ENCODE peak calls at places on chromosomes 6 and 20, in five cellular contexts. H, T, Q, R and C are unnamed samples.

GRCh38 chr6:95780037-95780436 is 202.7 kb downstream of the MANEA start:
- DNase-seq in H (no peak), R (no peak), Q (no peak), T (no peak), C (no peak)

GRCh38 chr6:139161169-139161568 is 26.3 kb downstream of the HECA start:
- DNase-seq in T (no peak), R (peak), H (no peak), Q (no peak), C (peak)

GRCh38 chr6:91669904-91670295 is 1083.0 kb upstream of the MAP3K7 start:
- DNase-seq in T (no peak), R (no peak), H (no peak), Q (no peak), C (no peak)

GRCh38 chr6:141677598-141678211 is 455.0 kb upstream of the GJE1 start:
- DNase-seq in H (peak), Q (no peak), T (no peak), R (peak), C (peak)

GRCh38 chr6:145025488-145025887 is 709.8 kb downstream of the EPM2A start:
- DNase-seq in H (no peak), R (no peak), Q (no peak), T (no peak), C (no peak)

GRCh38 chr6:100724222-100724621 is 156.9 kb downstream of the ASCC3 start:
- DNase-seq in T (no peak), H (no peak), Q (no peak), R (no peak), C (no peak)

GRCh38 chr6:131816869-131817268 is 9.0 kb downstream of the ENPP1 start:
- DNase-seq in R (no peak), Q (no peak), H (no peak), T (no peak), C (no peak)

GRCh38 chr20:49519212-49519712 is 36.8 kb upstream of the KCNB1 start:
- DNase-seq in T (no peak), Q (no peak), R (no peak), H (no peak), C (no peak)

GRCh38 chr6:137357948-137358266 is 136.3 kb downstream of the OLIG3 start:
- DNase-seq in T (no peak), R (no peak), Q (no peak), H (no peak), C (no peak)

GRCh38 chr20:1050440-1050839 is 48.3 kb upstream of the RSPO4 start:
- DNase-seq in R (no peak), H (no peak), T (no peak), Q (no peak), C (no peak)

GRCh38 chr20:45823949-45824835 is 2.9 kb downstream of the TNNC2 start:
- DNase-seq in Q (peak), T (no peak), R (peak), H (no peak), C (peak)

GRCh38 chr6:142926494-142927273 is 18.3 kb downstream of the HIVEP2 start:
- DNase-seq in H (no peak), Q (peak), T (no peak), R (peak), C (peak)

GRCh38 chr6:126886106-126886505 is 232.4 kb upstream of the RSPO3 start:
- DNase-seq in Q (no peak), T (no peak), H (no peak), R (peak), C (peak)

GRCh38 chr6:144659202-144659731 is 374.1 kb downstream of the UTRN start:
- DNase-seq in H (no peak), Q (no peak), T (no peak), R (peak), C (peak)

GRCh38 chr6:14000901-14001300 is 76.1 kb downstream of the RNF182 start:
- DNase-seq in R (peak), T (no peak), H (no peak), Q (no peak), C (no peak)

GRCh38 chr20:47227576-47227975 is 128.9 kb downstream of the ZMYND8 start:
- DNase-seq in T (no peak), R (no peak), Q (no peak), H (no peak), C (no peak)

GRCh38 chr6:27668442-27669275 is 195.8 kb upstream of the ZNF184 start:
- DNase-seq in Q (no peak), T (peak), H (peak), R (peak), C (peak)

GRCh38 chr6:99334526-99335127 is 14.8 kb downstream of the FAXC start:
- DNase-seq in R (peak), Q (no peak), H (no peak), T (no peak), C (peak)

GRCh38 chr20:58407966-58408557 is 19.0 kb downstream of the VAPB start:
- DNase-seq in H (no peak), Q (peak), T (no peak), R (peak), C (peak)

GRCh38 chr6:55941713-55942112 is 66.3 kb upstream of the BMP5 start:
- DNase-seq in Q (no peak), R (no peak), H (no peak), T (no peak), C (no peak)

GRCh38 chr6:113172531-113172966 is 684.6 kb upstream of the MARCKS start:
- DNase-seq in Q (peak), T (no peak), R (no peak), H (no peak), C (peak)

GRCh38 chr6:134826889-134827737 is 122.8 kb downstream of the ALDH8A1 start:
- DNase-seq in T (no peak), R (peak), H (peak), Q (peak), C (peak)

GRCh38 chr6:26459023-26459810 is 1.5 kb downstream of the BTN2A1 start:
- DNase-seq in T (no peak), Q (no peak), H (no peak), R (no peak), C (no peak)

GRCh38 chr6:35911871-35912653 is 8.8 kb downstream of the SRPK1 start:
- DNase-seq in T (no peak), H (no peak), R (peak), Q (no peak), C (no peak)

GRCh38 chr6:44630125-44631028 is 242.9 kb downstream of the CDC5L start:
- DNase-seq in H (no peak), Q (peak), T (no peak), R (peak), C (peak)

GRCh38 chr20:856361-856775 is 22.9 kb downstream of the FAM110A start:
- DNase-seq in H (peak), R (peak), T (no peak), Q (no peak), C (peak)